ENCODE peak calls at places on chromosomes 4 and X, in four cellular contexts. One of them, this sample, is unnamed. For H3K27me3, the result is how much of the 10 kb centered on the place peaks cover.

GRCh38 chr4:8592366-8593267 is at the start of gene CPZ:
- DNase-seq in adrenal gland: no peak
- DNase-seq in ovary: peak
- DNase-seq in tibial nerve: no peak
- DNase-seq in this sample: no peak

GRCh38 chrX:149848855-149849254 is 32.1 kb upstream of the MAGEA8 start:
- DNase-seq in adrenal gland: no peak
- DNase-seq in ovary: no peak
- DNase-seq in tibial nerve: no peak
- DNase-seq in this sample: no peak

GRCh38 chrX:153400146-153401132 is 711 bp downstream of the PNMA6E start:
- DNase-seq in adrenal gland: peak
- DNase-seq in ovary: no peak
- DNase-seq in tibial nerve: no peak
- DNase-seq in this sample: peak

GRCh38 chrX:153476628-153477027 is 6.3 kb upstream of the HAUS7 start:
- DNase-seq in adrenal gland: peak
- DNase-seq in ovary: no peak
- DNase-seq in tibial nerve: no peak
- DNase-seq in this sample: no peak

GRCh38 chrX:27751976-27752375 is 55.8 kb upstream of the MAGEB10 start:
- DNase-seq in adrenal gland: no peak
- DNase-seq in ovary: no peak
- DNase-seq in tibial nerve: no peak
- DNase-seq in this sample: no peak

GRCh38 chr4:123547167-123547817 is 150.7 kb downstream of the SPRY1 start:
- DNase-seq in adrenal gland: no peak
- DNase-seq in ovary: no peak
- DNase-seq in tibial nerve: no peak
- DNase-seq in this sample: no peak

GRCh38 chr4:106763044-106763443 is 273.1 kb downstream of the DKK2 start:
- DNase-seq in adrenal gland: no peak
- DNase-seq in ovary: no peak
- DNase-seq in tibial nerve: no peak
- DNase-seq in this sample: no peak

GRCh38 chr4:3236326-3236878 is 12.6 kb upstream of the MSANTD1 start:
- DNase-seq in adrenal gland: no peak
- DNase-seq in ovary: no peak
- DNase-seq in tibial nerve: no peak
- DNase-seq in this sample: no peak

GRCh38 chr4:4362991-4363697 is 23.8 kb upstream of the NSG1 start:
- DNase-seq in adrenal gland: no peak
- DNase-seq in ovary: no peak
- DNase-seq in tibial nerve: no peak
- DNase-seq in this sample: no peak

GRCh38 chr4:24001945-24002640 is 112.2 kb upstream of the PPARGC1A start:
- DNase-seq in adrenal gland: no peak
- DNase-seq in ovary: no peak
- DNase-seq in tibial nerve: no peak
- DNase-seq in this sample: no peak

GRCh38 chr4:113411496-113411938 is 350.0 kb downstream of the CAMK2D start:
- DNase-seq in adrenal gland: peak
- DNase-seq in ovary: no peak
- DNase-seq in tibial nerve: no peak
- DNase-seq in this sample: no peak

GRCh38 chr4:61204353-61204752 is 4.2 kb downstream of the ADGRL3 start:
- DNase-seq in adrenal gland: no peak
- DNase-seq in ovary: no peak
- DNase-seq in tibial nerve: no peak
- DNase-seq in this sample: no peak

GRCh38 chr4:31964691-31965090 is 1244.5 kb downstream of the PCDH7 start:
- DNase-seq in adrenal gland: no peak
- DNase-seq in ovary: no peak
- DNase-seq in tibial nerve: no peak
- DNase-seq in this sample: no peak

GRCh38 chrX:35561985-35562384 is 236.2 kb upstream of the MAGEB16 start:
- DNase-seq in adrenal gland: no peak
- DNase-seq in ovary: no peak
- DNase-seq in tibial nerve: no peak
- DNase-seq in this sample: no peak

GRCh38 chrX:119763175-119763574 is 4.8 kb downstream of the SOWAHD start:
- DNase-seq in adrenal gland: no peak
- DNase-seq in ovary: no peak
- DNase-seq in tibial nerve: no peak
- DNase-seq in this sample: no peak

GRCh38 chrX:2374086-2374485 is 126.7 kb downstream of the DHRSX start:
- DNase-seq in adrenal gland: no peak
- DNase-seq in ovary: no peak
- DNase-seq in tibial nerve: no peak
- DNase-seq in this sample: no peak

GRCh38 chr4:95059630-95060029 is 301.9 kb downstream of the BMPR1B start:
- DNase-seq in adrenal gland: no peak
- DNase-seq in ovary: no peak
- DNase-seq in tibial nerve: no peak
- DNase-seq in this sample: no peak

GRCh38 chrX:53284684-53285447 is 3.5 kb upstream of the IQSEC2 start:
- DNase-seq in adrenal gland: peak
- DNase-seq in ovary: peak
- DNase-seq in tibial nerve: peak
- DNase-seq in this sample: peak

GRCh38 chr4:3802571-3803474 is 36.6 kb downstream of the ADRA2C start:
- DNase-seq in adrenal gland: no peak
- DNase-seq in ovary: no peak
- DNase-seq in tibial nerve: no peak
- DNase-seq in this sample: peak

GRCh38 chrX:91414710-91415109 is 19.9 kb upstream of the PABPC5 start:
- DNase-seq in adrenal gland: peak
- DNase-seq in ovary: no peak
- DNase-seq in tibial nerve: no peak
- DNase-seq in this sample: no peak

GRCh38 chrX:154735695-154736393 is 15.0 kb downstream of the GAB3 start:
- DNase-seq in adrenal gland: peak
- DNase-seq in ovary: no peak
- DNase-seq in tibial nerve: no peak
- DNase-seq in this sample: no peak

GRCh38 chrX:47370278-47370677 is at the start of gene ZNF157:
- DNase-seq in adrenal gland: no peak
- DNase-seq in ovary: no peak
- DNase-seq in tibial nerve: no peak
- DNase-seq in this sample: no peak

GRCh38 chrX:64642482-64642881 is 247.2 kb upstream of the MTMR8 start:
- DNase-seq in adrenal gland: peak
- DNase-seq in ovary: no peak
- DNase-seq in tibial nerve: no peak
- DNase-seq in this sample: no peak
- TF ChIP-seq CTCF in adrenal gland: peak
- TF ChIP-seq CTCF in ovary: no peak
- TF ChIP-seq CTCF in tibial nerve: no peak
- TF ChIP-seq CTCF in this sample: no peak

GRCh38 chrX:15674899-15675489 is 10.4 kb upstream of the CLTRN start:
- DNase-seq in adrenal gland: peak
- DNase-seq in ovary: peak
- DNase-seq in tibial nerve: peak
- DNase-seq in this sample: peak
- TF ChIP-seq POLR2A in adrenal gland: peak
- TF ChIP-seq POLR2A in ovary: peak
- TF ChIP-seq POLR2A in tibial nerve: peak
- TF ChIP-seq POLR2A in this sample: peak

GRCh38 chrX:131067846-131068745 is 9.9 kb downstream of the ARHGAP36 start:
- DNase-seq in adrenal gland: no peak
- DNase-seq in ovary: no peak
- DNase-seq in tibial nerve: no peak
- DNase-seq in this sample: no peak
- H3K27me3 ChIP-seq in adrenal gland: under half
- H3K27me3 ChIP-seq in ovary: under half
- H3K27me3 ChIP-seq in tibial nerve: under half
- H3K27me3 ChIP-seq in this sample: half or more

GRCh38 chrX:129520151-129520550 is 3.1 kb downstream of the SMARCA1 start:
- DNase-seq in adrenal gland: peak
- DNase-seq in ovary: no peak
- DNase-seq in tibial nerve: no peak
- DNase-seq in this sample: no peak
- TF ChIP-seq CTCF in adrenal gland: no peak
- TF ChIP-seq CTCF in ovary: no peak
- TF ChIP-seq CTCF in tibial nerve: no peak
- TF ChIP-seq CTCF in this sample: no peak

DNA sequence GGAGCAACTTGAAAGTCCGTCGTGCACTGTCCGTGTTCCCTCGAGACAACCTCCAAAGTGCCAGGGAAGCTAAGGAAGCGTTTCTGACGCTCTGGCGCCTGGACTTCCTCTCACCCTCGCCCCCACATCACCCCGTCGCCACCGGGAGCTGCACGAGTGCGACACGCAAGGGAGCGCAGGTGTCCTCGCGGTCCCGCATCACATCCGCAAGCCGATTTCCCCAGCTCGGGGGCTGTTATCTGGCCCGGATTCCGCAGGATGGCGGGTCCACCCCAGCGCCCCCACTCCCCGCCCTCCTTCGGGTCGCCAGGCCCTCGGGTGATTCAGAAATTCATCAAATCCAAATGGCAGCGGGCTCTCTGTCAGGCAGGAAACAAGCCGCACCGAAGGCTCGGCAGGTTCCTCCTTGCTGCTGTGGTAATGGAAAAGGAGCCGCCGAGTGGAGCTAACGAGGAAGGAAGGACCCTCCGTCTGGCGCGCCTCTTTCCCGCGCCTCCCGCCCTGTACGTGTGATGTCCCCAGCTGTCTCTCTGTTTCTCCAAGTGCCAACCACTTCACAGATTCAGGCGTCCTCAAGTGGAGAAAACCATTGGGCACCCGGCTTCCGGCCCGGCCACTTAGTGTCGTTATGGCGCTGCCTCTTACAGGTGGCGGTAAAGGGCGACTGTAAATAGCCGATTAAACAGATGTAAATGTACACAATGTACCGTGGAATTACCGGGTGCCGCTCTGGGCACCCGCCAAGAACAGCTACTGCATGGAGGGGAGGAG is 901 bp upstream of the SETD7 start:
- DNase-seq in adrenal gland: peak
- DNase-seq in ovary: peak
- DNase-seq in tibial nerve: peak
- DNase-seq in this sample: peak
- TF ChIP-seq POLR2A in adrenal gland: no peak
- TF ChIP-seq POLR2A in ovary: peak
- TF ChIP-seq POLR2A in tibial nerve: peak
- TF ChIP-seq POLR2A in this sample: no peak

GRCh38 chr4:117702353-117702752 is 331.9 kb upstream of the NDST3 start:
- DNase-seq in adrenal gland: no peak
- DNase-seq in ovary: no peak
- DNase-seq in tibial nerve: no peak
- DNase-seq in this sample: no peak
- H3K27me3 ChIP-seq in adrenal gland: under half
- H3K27me3 ChIP-seq in ovary: under half
- H3K27me3 ChIP-seq in tibial nerve: under half
- H3K27me3 ChIP-seq in this sample: under half

GRCh38 chr4:22962186-22962786 is 269.5 kb downstream of the GBA3 start:
- DNase-seq in adrenal gland: no peak
- DNase-seq in ovary: no peak
- DNase-seq in tibial nerve: no peak
- DNase-seq in this sample: no peak
- TF ChIP-seq CTCF in adrenal gland: no peak
- TF ChIP-seq CTCF in ovary: no peak
- TF ChIP-seq CTCF in tibial nerve: no peak
- TF ChIP-seq CTCF in this sample: no peak

DNA sequence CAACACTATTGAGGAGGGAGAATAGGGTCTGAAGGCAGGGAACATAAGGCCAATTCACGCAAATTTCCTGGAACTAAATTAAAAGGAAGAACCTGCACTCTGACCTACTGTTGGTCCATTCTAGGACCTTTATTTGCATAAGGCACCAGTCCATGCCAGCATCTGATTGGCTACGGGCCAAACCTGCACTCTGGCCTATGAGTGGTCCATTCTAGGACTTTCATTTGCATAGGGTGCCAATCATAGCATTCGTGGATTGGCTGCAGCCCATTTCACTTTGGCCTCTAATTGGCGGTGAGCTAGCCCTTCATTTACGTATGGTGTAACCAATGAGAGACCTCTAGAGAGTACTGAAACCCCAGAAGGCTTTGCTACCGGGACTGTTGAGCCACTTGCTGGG is 6.0 kb upstream of the RNF175 start:
- DNase-seq in adrenal gland: no peak
- DNase-seq in ovary: no peak
- DNase-seq in tibial nerve: no peak
- DNase-seq in this sample: no peak
- TF ChIP-seq POLR2A in adrenal gland: no peak
- TF ChIP-seq POLR2A in ovary: no peak
- TF ChIP-seq POLR2A in tibial nerve: no peak
- TF ChIP-seq POLR2A in this sample: no peak

GRCh38 chr4:148443550-148444295 is 1.5 kb upstream of the NR3C2 start:
- DNase-seq in adrenal gland: peak
- DNase-seq in ovary: peak
- DNase-seq in tibial nerve: no peak
- DNase-seq in this sample: peak
- H3K27me3 ChIP-seq in adrenal gland: under half
- H3K27me3 ChIP-seq in ovary: under half
- H3K27me3 ChIP-seq in tibial nerve: under half
- H3K27me3 ChIP-seq in this sample: under half

This sample was measured in spleen.